ENCODE peak calls at places on chromosomes 5 and 9, in seven cellular contexts. One of them, this sample, is unnamed.

GRCh38 chr5:148978370-148979103 is 84.3 kb downstream of the SH3TC2 start:
- DNase-seq in lower lobe of right lung: no peak
- DNase-seq in epithelial cell of proximal tubule: no peak
- DNase-seq in mucosa of descending colon: no peak
- DNase-seq in uterus: no peak
- DNase-seq in adrenal gland: no peak
- DNase-seq in tibial artery: no peak
- DNase-seq in this sample: no peak

GRCh38 chr9:127140181-127140580 is 17.7 kb upstream of the ANGPTL2 start:
- DNase-seq in tibial artery: peak
- DNase-seq in mucosa of descending colon: no peak
- DNase-seq in uterus: no peak
- DNase-seq in lower lobe of right lung: no peak
- DNase-seq in adrenal gland: no peak
- DNase-seq in epithelial cell of proximal tubule: no peak
- DNase-seq in this sample: no peak

GRCh38 chr5:95590880-95591279 is 29.0 kb upstream of the GPR150 start:
- DNase-seq in mucosa of descending colon: no peak
- DNase-seq in epithelial cell of proximal tubule: no peak
- DNase-seq in uterus: no peak
- DNase-seq in adrenal gland: no peak
- DNase-seq in lower lobe of right lung: no peak
- DNase-seq in tibial artery: no peak
- DNase-seq in this sample: no peak

GRCh38 chr5:105640328-105640727 is 2030.4 kb downstream of the EFNA5 start:
- DNase-seq in adrenal gland: no peak
- DNase-seq in lower lobe of right lung: no peak
- DNase-seq in tibial artery: no peak
- DNase-seq in mucosa of descending colon: no peak
- DNase-seq in uterus: no peak
- DNase-seq in epithelial cell of proximal tubule: no peak
- DNase-seq in this sample: peak

GRCh38 chr5:56177134-56177533 is 56.0 kb downstream of the ANKRD55 start:
- DNase-seq in epithelial cell of proximal tubule: no peak
- DNase-seq in tibial artery: no peak
- DNase-seq in mucosa of descending colon: no peak
- DNase-seq in uterus: no peak
- DNase-seq in lower lobe of right lung: no peak
- DNase-seq in adrenal gland: no peak
- DNase-seq in this sample: no peak

GRCh38 chr5:136094189-136094912 is 38.3 kb upstream of the SMAD5 start:
- DNase-seq in tibial artery: no peak
- DNase-seq in lower lobe of right lung: no peak
- DNase-seq in uterus: no peak
- DNase-seq in adrenal gland: no peak
- DNase-seq in mucosa of descending colon: peak
- DNase-seq in epithelial cell of proximal tubule: no peak
- DNase-seq in this sample: no peak

GRCh38 chr9:16526380-16526779 is 344.1 kb downstream of the BNC2 start:
- DNase-seq in mucosa of descending colon: no peak
- DNase-seq in epithelial cell of proximal tubule: no peak
- DNase-seq in lower lobe of right lung: no peak
- DNase-seq in uterus: no peak
- DNase-seq in tibial artery: no peak
- DNase-seq in adrenal gland: no peak
- DNase-seq in this sample: no peak

GRCh38 chr9:82721596-82721995 is 341.3 kb downstream of the RASEF start:
- DNase-seq in epithelial cell of proximal tubule: no peak
- DNase-seq in lower lobe of right lung: no peak
- DNase-seq in adrenal gland: no peak
- DNase-seq in tibial artery: no peak
- DNase-seq in uterus: no peak
- DNase-seq in mucosa of descending colon: no peak
- DNase-seq in this sample: no peak

GRCh38 chr9:37333288-37333687 is 89.2 kb upstream of the GRHPR start:
- DNase-seq in epithelial cell of proximal tubule: no peak
- DNase-seq in adrenal gland: no peak
- DNase-seq in lower lobe of right lung: no peak
- DNase-seq in tibial artery: no peak
- DNase-seq in uterus: no peak
- DNase-seq in mucosa of descending colon: no peak
- DNase-seq in this sample: no peak

GRCh38 chr5:132489871-132490483 is 596 bp downstream of the IRF1 start:
- DNase-seq in adrenal gland: peak
- DNase-seq in tibial artery: peak
- DNase-seq in mucosa of descending colon: peak
- DNase-seq in uterus: peak
- DNase-seq in lower lobe of right lung: peak
- DNase-seq in epithelial cell of proximal tubule: no peak
- DNase-seq in this sample: peak

DNA sequence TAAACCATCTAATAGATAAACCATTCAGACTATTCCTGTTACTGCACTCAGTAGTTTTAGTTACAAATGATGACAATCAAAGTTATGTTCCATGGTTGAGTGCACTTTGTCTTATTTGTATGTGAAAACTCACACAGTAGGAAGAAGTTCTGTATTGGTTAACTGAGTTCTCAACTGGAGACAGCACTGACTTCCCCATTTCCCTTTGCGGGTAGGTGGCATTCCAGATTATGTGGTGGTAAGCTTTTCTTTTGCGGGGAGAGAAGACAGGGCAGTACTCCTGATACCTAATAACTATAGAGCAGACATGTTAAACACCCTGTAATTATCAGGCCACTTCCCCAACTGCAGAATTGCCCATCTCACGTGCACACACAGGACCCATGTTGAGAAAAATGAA is 24.4 kb downstream of the TARS1 start:
- DNase-seq in uterus: no peak
- DNase-seq in lower lobe of right lung: no peak
- DNase-seq in tibial artery: no peak
- DNase-seq in adrenal gland: no peak
- DNase-seq in epithelial cell of proximal tubule: no peak
- DNase-seq in mucosa of descending colon: no peak
- DNase-seq in this sample: no peak
- TF ChIP-seq CTCF in uterus: no peak
- TF ChIP-seq CTCF in lower lobe of right lung: no peak
- TF ChIP-seq CTCF in tibial artery: no peak
- TF ChIP-seq CTCF in adrenal gland: no peak
- TF ChIP-seq CTCF in epithelial cell of proximal tubule: no peak
- TF ChIP-seq CTCF in mucosa of descending colon: no peak
- TF ChIP-seq CTCF in this sample: no peak

GRCh38 chr9:71490810-71491209 is 277.5 kb downstream of the CEMIP2 start:
- DNase-seq in mucosa of descending colon: no peak
- DNase-seq in lower lobe of right lung: no peak
- DNase-seq in epithelial cell of proximal tubule: no peak
- DNase-seq in tibial artery: no peak
- DNase-seq in uterus: no peak
- DNase-seq in adrenal gland: no peak
- DNase-seq in this sample: no peak
- TF ChIP-seq CTCF in mucosa of descending colon: no peak
- TF ChIP-seq CTCF in lower lobe of right lung: no peak
- TF ChIP-seq CTCF in epithelial cell of proximal tubule: peak
- TF ChIP-seq CTCF in tibial artery: no peak
- TF ChIP-seq CTCF in uterus: no peak
- TF ChIP-seq CTCF in adrenal gland: no peak
- TF ChIP-seq CTCF in this sample: no peak

GRCh38 chr5:57780306-57780958 is 297.8 kb upstream of the ACTBL2 start:
- DNase-seq in mucosa of descending colon: no peak
- DNase-seq in uterus: no peak
- DNase-seq in lower lobe of right lung: peak
- DNase-seq in epithelial cell of proximal tubule: no peak
- DNase-seq in tibial artery: peak
- DNase-seq in adrenal gland: peak
- DNase-seq in this sample: no peak

GRCh38 chr5:57779383-57780223 is 297.0 kb upstream of the ACTBL2 start:
- DNase-seq in lower lobe of right lung: no peak
- DNase-seq in mucosa of descending colon: peak
- DNase-seq in adrenal gland: peak
- DNase-seq in tibial artery: no peak
- DNase-seq in epithelial cell of proximal tubule: peak
- DNase-seq in uterus: peak
- DNase-seq in this sample: no peak

GRCh38 chr5:57783693-57784092 is 301.1 kb upstream of the ACTBL2 start:
- DNase-seq in adrenal gland: no peak
- DNase-seq in tibial artery: no peak
- DNase-seq in epithelial cell of proximal tubule: no peak
- DNase-seq in mucosa of descending colon: no peak
- DNase-seq in uterus: no peak
- DNase-seq in lower lobe of right lung: no peak
- DNase-seq in this sample: no peak

GRCh38 chr5:57778528-57779175 is 296.0 kb upstream of the ACTBL2 start:
- DNase-seq in epithelial cell of proximal tubule: peak
- DNase-seq in uterus: no peak
- DNase-seq in lower lobe of right lung: no peak
- DNase-seq in tibial artery: no peak
- DNase-seq in adrenal gland: no peak
- DNase-seq in mucosa of descending colon: no peak
- DNase-seq in this sample: no peak

DNA sequence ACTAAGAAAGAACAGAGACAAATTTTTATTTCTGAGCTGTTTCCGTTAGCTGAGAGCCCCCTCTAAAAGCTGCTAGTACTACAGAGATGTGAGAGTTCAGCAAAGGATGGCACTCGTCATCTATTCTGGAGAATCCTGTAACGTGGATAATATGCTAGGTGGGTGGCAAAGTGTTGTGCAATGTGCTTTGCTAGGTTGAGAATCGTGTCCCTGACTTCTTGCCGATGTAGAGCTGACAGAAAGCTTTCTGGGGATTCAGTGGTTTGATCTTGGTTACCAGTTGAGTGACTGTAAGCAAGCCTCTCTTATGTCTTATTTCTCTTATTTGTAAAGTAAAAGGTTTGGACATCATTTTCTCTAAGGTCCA is 298.3 kb upstream of the ACTBL2 start:
- DNase-seq in lower lobe of right lung: no peak
- DNase-seq in tibial artery: no peak
- DNase-seq in mucosa of descending colon: no peak
- DNase-seq in epithelial cell of proximal tubule: no peak
- DNase-seq in uterus: no peak
- DNase-seq in adrenal gland: no peak
- DNase-seq in this sample: no peak
- TF ChIP-seq CTCF in lower lobe of right lung: no peak
- TF ChIP-seq CTCF in tibial artery: no peak
- TF ChIP-seq CTCF in mucosa of descending colon: no peak
- TF ChIP-seq CTCF in epithelial cell of proximal tubule: no peak
- TF ChIP-seq CTCF in uterus: no peak
- TF ChIP-seq CTCF in adrenal gland: no peak
- TF ChIP-seq CTCF in this sample: no peak

GRCh38 chr5:77898385-77898784 is 122.2 kb upstream of the TBCA start:
- DNase-seq in adrenal gland: no peak
- DNase-seq in lower lobe of right lung: no peak
- DNase-seq in tibial artery: no peak
- DNase-seq in epithelial cell of proximal tubule: no peak
- DNase-seq in uterus: no peak
- DNase-seq in mucosa of descending colon: no peak
- DNase-seq in this sample: no peak
- TF ChIP-seq CTCF in adrenal gland: no peak
- TF ChIP-seq CTCF in lower lobe of right lung: no peak
- TF ChIP-seq CTCF in tibial artery: no peak
- TF ChIP-seq CTCF in epithelial cell of proximal tubule: no peak
- TF ChIP-seq CTCF in uterus: no peak
- TF ChIP-seq CTCF in mucosa of descending colon: no peak
- TF ChIP-seq CTCF in this sample: no peak

DNA sequence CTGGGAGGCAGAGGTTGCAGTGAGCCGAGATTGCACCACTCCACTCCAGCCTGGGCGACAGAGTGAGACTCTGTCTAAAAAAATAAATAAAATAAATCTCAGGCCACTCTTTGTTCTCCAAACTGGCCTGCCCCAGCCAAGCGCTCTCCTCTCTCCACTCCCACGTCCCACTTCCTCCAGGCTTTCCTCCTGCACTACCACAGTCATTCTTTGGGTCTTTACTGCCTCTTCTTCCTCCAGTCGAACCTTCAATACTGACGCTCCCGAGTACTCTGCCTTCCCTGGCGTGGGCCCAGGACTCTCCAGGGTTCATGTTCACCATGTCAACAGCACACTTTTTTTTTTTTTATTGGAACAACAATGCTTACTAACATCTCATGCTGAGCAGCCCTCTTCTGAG is 23.9 kb downstream of the RNF130 start:
- DNase-seq in epithelial cell of proximal tubule: no peak
- DNase-seq in mucosa of descending colon: peak
- DNase-seq in adrenal gland: peak
- DNase-seq in lower lobe of right lung: peak
- DNase-seq in uterus: peak
- DNase-seq in tibial artery: peak
- DNase-seq in this sample: peak
- TF ChIP-seq CTCF in epithelial cell of proximal tubule: no peak
- TF ChIP-seq CTCF in mucosa of descending colon: no peak
- TF ChIP-seq CTCF in adrenal gland: no peak
- TF ChIP-seq CTCF in lower lobe of right lung: no peak
- TF ChIP-seq CTCF in uterus: no peak
- TF ChIP-seq CTCF in tibial artery: no peak
- TF ChIP-seq CTCF in this sample: no peak

GRCh38 chr9:36204906-36205547 is 14.3 kb downstream of the CLTA start:
- DNase-seq in mucosa of descending colon: no peak
- DNase-seq in lower lobe of right lung: no peak
- DNase-seq in adrenal gland: peak
- DNase-seq in epithelial cell of proximal tubule: no peak
- DNase-seq in tibial artery: no peak
- DNase-seq in uterus: no peak
- DNase-seq in this sample: peak
- TF ChIP-seq CTCF in mucosa of descending colon: no peak
- TF ChIP-seq CTCF in lower lobe of right lung: no peak
- TF ChIP-seq CTCF in adrenal gland: no peak
- TF ChIP-seq CTCF in epithelial cell of proximal tubule: peak
- TF ChIP-seq CTCF in tibial artery: no peak
- TF ChIP-seq CTCF in uterus: no peak
- TF ChIP-seq CTCF in this sample: no peak

GRCh38 chr5:114839360-114839759 is 330.3 kb downstream of the TRIM36 start:
- DNase-seq in adrenal gland: no peak
- DNase-seq in mucosa of descending colon: no peak
- DNase-seq in uterus: no peak
- DNase-seq in tibial artery: no peak
- DNase-seq in lower lobe of right lung: no peak
- DNase-seq in epithelial cell of proximal tubule: no peak
- DNase-seq in this sample: no peak
- TF ChIP-seq CTCF in adrenal gland: no peak
- TF ChIP-seq CTCF in mucosa of descending colon: no peak
- TF ChIP-seq CTCF in uterus: no peak
- TF ChIP-seq CTCF in tibial artery: no peak
- TF ChIP-seq CTCF in lower lobe of right lung: no peak
- TF ChIP-seq CTCF in epithelial cell of proximal tubule: no peak
- TF ChIP-seq CTCF in this sample: no peak